ENCODE peak calls at places on chromosomes 16 and 17, in eight cellular contexts. U is CD8-positive, alpha-beta memory T cell; H is PC-3; Q is heart right ventricle; C is heart left ventricle; I is neural progenitor cell; V is hepatocyte; P is cardiac muscle cell. K is an unnamed sample. For H3K4me1, the result is how much of the 10 kb centered on the place peaks cover.

GRCh38 chr17:57921342-57921741 is 33.9 kb downstream of the CUEDC1 start:
- DNase-seq in U (no peak), H (no peak), Q (no peak), C (peak), I (no peak), V (no peak), P (no peak), K (no peak)

GRCh38 chr16:73713301-73713700 is 583.3 kb upstream of the PSMD7 start:
- DNase-seq in U (no peak), H (no peak), Q (no peak), C (no peak), I (no peak), V (no peak), P (no peak), K (no peak)

GRCh38 chr16:1500465-1501150 is 7.4 kb downstream of the TELO2 start:
- DNase-seq in U (no peak), H (no peak), Q (no peak), C (no peak), I (no peak), V (no peak), P (no peak), K (no peak)

GRCh38 chr16:8998114-8998513 is 34.4 kb upstream of the USP7 start:
- DNase-seq in U (no peak), H (peak), Q (no peak), C (no peak), I (no peak), V (peak), P (no peak), K (no peak)

GRCh38 chr16:3143189-3143588 is 8.4 kb downstream of the ZNF213 start:
- DNase-seq in U (no peak), H (no peak), Q (no peak), C (no peak), I (no peak), V (no peak), P (no peak), K (no peak)

GRCh38 chr17:49621946-49622529 is 46.4 kb downstream of the NXPH3 start:
- DNase-seq in U (no peak), H (no peak), Q (no peak), C (no peak), I (no peak), V (no peak), P (no peak), K (no peak)

GRCh38 chr16:25187491-25187795 is 29.3 kb upstream of the AQP8 start:
- DNase-seq in U (no peak), H (no peak), Q (no peak), C (no peak), I (no peak), V (no peak), P (no peak), K (no peak)

GRCh38 chr17:69500911-69501429 is 86.5 kb downstream of the MAP2K6 start:
- DNase-seq in U (no peak), H (no peak), Q (no peak), C (no peak), I (no peak), V (no peak), P (no peak), K (peak)

GRCh38 chr16:68084504-68085258 is 489 bp upstream of the NFATC3 start:
- DNase-seq in U (peak), H (no peak), Q (peak), C (peak), I (peak), V (peak), P (peak), K (peak)
- H3K4me1 ChIP-seq in U (half or more), H (under half), Q (half or more), C (under half), I (under half), V (under half), P (under half), K (under half)

DNA sequence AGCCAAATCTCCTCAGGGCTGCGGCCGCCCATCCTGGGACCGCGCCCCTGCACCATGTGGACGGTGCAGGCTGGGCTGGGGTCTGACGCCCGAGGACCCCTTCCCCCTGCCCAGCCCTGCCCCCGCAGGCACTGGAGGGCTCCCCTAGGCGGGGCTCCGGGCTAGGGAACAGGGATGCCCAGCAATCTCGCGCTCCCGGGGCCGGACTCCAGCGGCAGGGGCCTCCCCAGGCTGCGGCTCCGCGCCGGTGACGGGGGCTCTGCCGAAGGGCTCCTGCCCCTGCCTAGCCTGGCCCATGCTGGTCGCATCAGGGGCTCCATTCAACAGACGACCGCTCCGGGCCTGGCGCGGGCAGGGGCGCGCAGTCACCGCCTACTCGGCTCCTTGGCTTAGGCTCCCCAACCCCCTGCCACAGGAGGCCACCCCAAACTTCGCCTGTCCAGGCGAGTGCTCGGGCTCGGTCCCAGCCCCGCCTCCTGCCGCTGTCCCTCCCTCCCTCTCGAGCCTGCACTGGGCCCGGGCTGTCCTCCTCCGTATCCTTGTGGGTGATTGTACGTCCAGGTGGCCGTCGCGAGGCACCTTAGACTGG is 27.4 kb upstream of the ADORA2B start:
- DNase-seq in U (no peak), H (no peak), Q (peak), C (peak), I (no peak), V (no peak), P (no peak), K (no peak)
- H3K4me3 ChIP-seq in U (no peak), H (no peak), Q (no peak), C (no peak), I (no peak), V (no peak), P (no peak), K (no peak)

GRCh38 chr16:15523092-15523541 is 88.7 kb downstream of the BMERB1 start:
- DNase-seq in U (no peak), H (no peak), Q (peak), C (peak), I (peak), V (no peak), P (no peak), K (peak)
- H3K4me1 ChIP-seq in U (under half), H (under half), Q (under half), C (under half), I (under half), V (under half), P (under half), K (under half)

GRCh38 chr17:13334374-13334773 is 267.4 kb downstream of the HS3ST3A1 start:
- DNase-seq in U (no peak), H (no peak), Q (no peak), C (no peak), I (no peak), V (no peak), P (no peak), K (no peak)
- H3K4me3 ChIP-seq in U (no peak), H (no peak), Q (no peak), C (no peak), I (no peak), V (no peak), P (no peak), K (no peak)

GRCh38 chr17:45315583-45316270 is 1.1 kb downstream of the MAP3K14 start:
- DNase-seq in U (no peak), H (peak), Q (no peak), C (no peak), I (no peak), V (no peak), P (no peak), K (peak)

GRCh38 chr17:45313419-45313771 is 3.4 kb downstream of the MAP3K14 start:
- DNase-seq in U (no peak), H (no peak), Q (no peak), C (no peak), I (no peak), V (no peak), P (no peak), K (peak)

GRCh38 chr17:45312477-45313418 is 4.1 kb downstream of the MAP3K14 start:
- DNase-seq in U (no peak), H (peak), Q (no peak), C (no peak), I (no peak), V (no peak), P (no peak), K (peak)

GRCh38 chr17:45314761-45315549 is 1.9 kb downstream of the MAP3K14 start:
- DNase-seq in U (no peak), H (peak), Q (no peak), C (no peak), I (no peak), V (no peak), P (no peak), K (peak)

GRCh38 chr17:45313927-45314760 is 2.7 kb downstream of the MAP3K14 start:
- DNase-seq in U (no peak), H (no peak), Q (no peak), C (no peak), I (no peak), V (no peak), P (no peak), K (no peak)
- H3K4me1 ChIP-seq in U (half or more), H (half or more), Q (half or more), C (half or more), I (under half), V (under half), P (under half), K (under half)

DNA sequence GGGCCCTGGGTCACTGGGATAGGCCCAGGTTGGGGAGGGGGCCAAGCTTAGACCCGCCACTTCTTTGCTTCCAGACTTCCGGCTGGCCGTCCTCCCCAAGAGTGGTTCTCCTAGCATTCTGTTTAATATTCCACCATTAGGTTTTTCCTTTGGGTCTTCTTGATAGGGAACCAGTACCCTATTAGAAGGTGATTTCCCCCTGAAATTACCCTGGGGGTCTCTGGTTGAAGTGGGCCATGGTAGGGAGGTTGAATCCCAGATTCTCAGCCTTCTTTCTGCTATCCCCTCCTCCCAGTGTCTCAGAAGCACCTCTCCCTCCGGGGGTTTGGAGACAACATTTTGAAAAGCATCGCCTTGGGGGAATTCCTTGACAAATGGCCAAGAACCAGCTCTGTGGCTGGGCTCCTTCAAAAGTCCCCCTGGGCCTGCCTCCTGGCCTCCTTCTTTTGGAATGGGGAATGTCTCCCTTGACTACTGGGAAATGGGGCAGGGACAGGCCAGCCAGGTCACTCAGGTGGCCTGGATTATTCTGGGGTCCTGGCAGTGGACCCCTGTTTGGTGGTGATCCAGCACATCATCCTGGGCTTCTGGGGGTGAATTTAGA is 5.7 kb downstream of the LASP1 start:
- DNase-seq in U (no peak), H (no peak), Q (no peak), C (no peak), I (no peak), V (no peak), P (no peak), K (no peak)
- H3K4me3 ChIP-seq in U (no peak), H (no peak), Q (no peak), C (no peak), I (no peak), V (no peak), P (no peak), K (no peak)

DNA sequence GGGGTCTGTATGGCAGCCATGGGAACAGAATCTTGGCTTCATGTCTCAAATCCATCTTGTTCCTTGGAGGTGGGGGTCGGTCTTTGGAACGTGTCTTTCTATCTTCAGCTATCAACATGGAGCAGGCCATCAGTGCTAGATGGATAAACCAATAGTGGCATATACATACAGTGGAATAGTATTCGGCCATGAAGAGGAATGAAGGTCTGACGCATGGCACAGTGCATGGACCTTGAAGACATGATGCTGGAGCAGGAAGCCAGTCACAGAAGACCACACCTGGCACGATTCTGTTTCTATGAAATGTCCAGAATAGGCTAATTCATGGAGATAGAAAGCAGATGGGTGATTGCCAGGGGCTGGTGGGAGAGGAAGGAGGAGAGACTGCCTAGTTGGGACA is 7.8 kb downstream of the KCNG4 start:
- DNase-seq in U (no peak), H (no peak), Q (no peak), C (no peak), I (no peak), V (no peak), P (no peak), K (no peak)
- H3K4me1 ChIP-seq in U (under half), H (under half), Q (under half), C (under half), I (under half), V (under half), P (under half), K (under half)

GRCh38 chr17:73291260-73291801 is 20.5 kb downstream of the CDC42EP4 start:
- DNase-seq in U (no peak), H (peak), Q (peak), C (peak), I (no peak), V (no peak), P (no peak), K (peak)
- H3K4me3 ChIP-seq in U (no peak), H (peak), Q (no peak), C (no peak), I (no peak), V (no peak), P (no peak), K (no peak)

K was measured in small intestine.